ENCODE peak calls at places on chromosomes 2 and 18, in seven cellular contexts. L is caudate nucleus; C is brain microvascular endothelial cell; F is effector memory CD4-positive, alpha-beta T cell; G is heart left ventricle; S is A673; B is prostate gland. N is an unnamed sample.

GRCh38 chr18:50429207-50429948 is 54.5 kb downstream of the SKA1 start:
- DNase-seq in C (peak), B (peak), L (no peak), G (no peak), F (no peak), S (peak), N (no peak)

GRCh38 chr2:192585418-192585817 is 390.7 kb upstream of the TMEFF2 start:
- DNase-seq in C (no peak), L (no peak), B (no peak), G (no peak), F (no peak), S (no peak), N (no peak)

GRCh38 chr2:74414475-74414874 is 6.9 kb downstream of the C2orf81 start:
- DNase-seq in S (no peak), G (no peak), F (no peak), L (no peak), B (no peak), C (no peak), N (no peak)

GRCh38 chr2:218179782-218180181 is 13.0 kb upstream of the CXCR1 start:
- DNase-seq in F (no peak), S (no peak), C (no peak), B (no peak), G (no peak), L (no peak), N (no peak)

GRCh38 chr2:18479901-18480369 is 80.5 kb downstream of the RDH14 start:
- DNase-seq in C (no peak), F (no peak), B (no peak), G (peak), L (no peak), S (no peak), N (no peak)

GRCh38 chr2:233081232-233081730 is 21.1 kb downstream of the INPP5D start:
- DNase-seq in C (no peak), B (no peak), G (no peak), L (no peak), S (no peak), F (peak), N (no peak)

GRCh38 chr2:171814174-171814573 is 79.9 kb downstream of the SLC25A12 start:
- DNase-seq in G (no peak), L (no peak), S (no peak), C (no peak), B (no peak), F (no peak), N (no peak)

GRCh38 chr2:37287966-37288365 is 36.7 kb downstream of the PRKD3 start:
- DNase-seq in L (no peak), B (no peak), S (peak), F (no peak), G (no peak), C (no peak), N (no peak)

GRCh38 chr2:142980246-142981068 is 103.0 kb downstream of the KYNU start:
- DNase-seq in S (peak), F (no peak), B (no peak), C (peak), G (no peak), L (no peak), N (no peak)

GRCh38 chr2:46915281-46915810 is at the start of gene MCFD2:
- DNase-seq in G (peak), B (peak), F (no peak), S (no peak), L (no peak), C (no peak), N (no peak)

GRCh38 chr2:189613650-189614420 is 33.2 kb upstream of the SLC40A1 start:
- DNase-seq in S (peak), L (no peak), C (peak), G (peak), F (no peak), B (no peak), N (no peak)

GRCh38 chr18:6411367-6411766 is 3.3 kb downstream of the L3MBTL4 start:
- DNase-seq in F (no peak), B (no peak), G (no peak), S (no peak), L (no peak), C (no peak), N (no peak)

GRCh38 chr2:239485622-239486021 is 84.8 kb upstream of the HDAC4 start:
- DNase-seq in L (no peak), B (no peak), G (no peak), S (no peak), F (no peak), C (no peak), N (no peak)

GRCh38 chr2:140506606-140507005 is 1624.2 kb downstream of the LRP1B start:
- DNase-seq in B (no peak), G (no peak), S (peak), F (no peak), C (peak), L (no peak), N (no peak)

GRCh38 chr2:189552991-189553404 is 27.6 kb downstream of the SLC40A1 start:
- DNase-seq in C (no peak), G (no peak), S (no peak), L (no peak), B (no peak), F (no peak), N (no peak)

GRCh38 chr2:674319-674985 is 2.8 kb downstream of the TMEM18 start:
- DNase-seq in S (no peak), F (no peak), L (no peak), G (no peak), C (peak), B (no peak), N (no peak)

GRCh38 chr2:183740241-183740640 is 616.0 kb downstream of the NUP35 start:
- DNase-seq in B (no peak), F (no peak), L (no peak), S (no peak), C (peak), G (no peak), N (no peak)

GRCh38 chr2:33021542-33022259 is 74.9 kb downstream of the LTBP1 start:
- DNase-seq in B (no peak), F (no peak), G (no peak), L (no peak), C (peak), S (peak), N (no peak)

GRCh38 chr2:165582409-165582808 is 112.9 kb downstream of the CSRNP3 start:
- DNase-seq in B (no peak), L (no peak), G (no peak), S (no peak), C (no peak), F (no peak), N (no peak)

GRCh38 chr2:43276517-43276931 is 50.1 kb upstream of the ZFP36L2 start:
- DNase-seq in S (no peak), G (no peak), C (no peak), F (no peak), B (no peak), L (no peak), N (no peak)

GRCh38 chr2:121415727-121416126 is 115.0 kb upstream of the RNU4ATAC start:
- DNase-seq in B (no peak), G (no peak), S (no peak), F (no peak), C (no peak), L (no peak), N (no peak)

GRCh38 chr2:42169869-42170465 is 814 bp downstream of the EML4 start:
- DNase-seq in F (peak), G (no peak), S (peak), B (no peak), C (no peak), L (no peak), N (no peak)

GRCh38 chr18:67783215-67783946 is 266.9 kb upstream of the DSEL start:
- DNase-seq in F (no peak), B (no peak), C (peak), G (no peak), L (no peak), S (peak), N (no peak)

GRCh38 chr2:69945900-69946299 is 15.5 kb downstream of the ASPRV1 start:
- DNase-seq in G (no peak), L (no peak), F (no peak), B (no peak), C (no peak), S (no peak), N (no peak)

GRCh38 chr2:131367352-131367751 is 3.4 kb upstream of the RAB6D start:
- DNase-seq in G (no peak), S (no peak), B (no peak), C (no peak), L (no peak), F (no peak), N (no peak)

GRCh38 chr2:2109186-2109585 is 221.9 kb downstream of the MYT1L start:
- DNase-seq in S (no peak), L (no peak), F (no peak), G (no peak), B (no peak), C (no peak), N (no peak)

GRCh38 chr2:99066602-99067001 is 74.9 kb upstream of the C2orf15 start:
- DNase-seq in C (peak), G (no peak), B (no peak), L (no peak), F (no peak), S (peak), N (no peak)

GRCh38 chr2:156845806-156846558 is 409.8 kb downstream of the GPD2 start:
- DNase-seq in C (no peak), G (no peak), S (no peak), B (no peak), F (no peak), L (no peak), N (no peak)

GRCh38 chr2:147469471-147469870 is 375.4 kb upstream of the ACVR2A start:
- DNase-seq in C (no peak), F (no peak), L (no peak), S (peak), B (no peak), G (no peak), N (no peak)
- H3K27ac ChIP-seq in C (no peak), F (no peak), L (no peak), S (peak), B (no peak), G (no peak), N (no peak)

DNA sequence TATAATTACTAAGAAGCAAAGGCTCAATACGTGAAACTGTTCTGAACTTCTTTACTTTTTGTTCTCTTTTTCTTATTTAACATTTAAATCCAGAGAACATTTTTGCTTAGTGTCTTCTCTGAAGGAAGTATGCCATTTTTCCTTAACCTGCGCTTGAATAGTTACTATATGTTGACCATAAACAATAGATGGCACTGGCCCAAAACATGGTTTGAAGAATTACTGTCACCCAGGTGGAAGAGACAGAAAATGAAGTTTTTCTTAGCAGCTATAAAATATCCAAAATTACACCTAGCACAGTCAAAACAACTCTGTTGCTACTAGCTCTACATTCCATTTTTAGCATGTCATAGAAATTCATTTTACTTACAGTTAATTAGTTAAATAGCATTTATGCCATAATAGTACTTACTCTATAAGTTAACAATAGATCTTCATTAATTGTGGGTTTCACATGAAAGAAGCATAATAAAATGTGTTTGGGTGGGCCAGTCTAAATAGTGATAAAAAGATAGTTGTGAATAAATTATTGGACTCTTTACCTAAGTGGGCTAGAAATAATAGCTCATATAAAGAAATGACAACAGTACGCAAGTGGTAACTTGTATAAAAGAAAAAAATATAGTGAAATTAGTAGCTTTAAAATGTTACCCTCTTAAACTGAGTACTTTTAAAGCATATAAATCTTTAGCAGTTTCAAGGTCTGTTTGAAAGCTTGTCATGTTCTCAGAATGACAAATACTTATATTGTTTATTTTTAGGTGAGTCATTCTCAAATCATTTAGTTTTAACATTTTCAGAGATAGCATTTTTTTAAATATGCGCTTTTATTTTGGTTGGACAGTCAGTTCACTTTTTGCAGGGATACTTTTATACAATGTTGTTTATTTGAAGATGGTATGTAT is 3.7 kb downstream of the ETAA1 start:
- DNase-seq in L (no peak), S (no peak), G (no peak), B (no peak), F (no peak), C (no peak), N (no peak)
- H3K27ac ChIP-seq in L (no peak), S (no peak), G (no peak), B (no peak), F (no peak), C (peak), N (no peak)

DNA sequence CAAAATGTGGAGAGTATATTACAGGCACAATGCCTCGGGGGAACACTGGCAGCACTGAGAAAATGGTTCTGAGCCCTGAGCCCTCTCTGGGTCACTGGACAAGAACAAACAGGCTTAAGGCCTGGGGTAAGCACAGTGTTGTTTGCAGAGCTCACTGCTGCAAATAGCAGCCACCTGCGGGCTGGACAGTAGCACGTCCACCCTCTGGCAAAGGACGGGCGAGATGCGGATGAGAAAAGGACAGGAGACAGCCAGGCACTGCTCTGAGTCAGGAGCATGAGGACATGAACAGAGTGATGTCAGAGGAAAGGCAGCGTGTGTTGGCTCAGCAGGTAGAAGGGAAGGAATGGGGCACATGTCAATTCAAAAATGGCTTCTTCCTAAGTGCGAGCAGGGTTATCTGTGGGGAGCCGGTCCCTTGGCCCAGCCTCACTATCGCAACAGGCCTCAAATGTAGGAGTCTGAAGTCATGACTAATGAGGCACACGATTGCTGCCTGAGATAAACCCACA is 25.9 kb upstream of the NEB start:
- DNase-seq in S (no peak), G (no peak), L (no peak), C (peak), F (no peak), B (no peak), N (no peak)
- H3K27ac ChIP-seq in S (no peak), G (no peak), L (no peak), C (no peak), F (no peak), B (no peak), N (no peak)

DNA sequence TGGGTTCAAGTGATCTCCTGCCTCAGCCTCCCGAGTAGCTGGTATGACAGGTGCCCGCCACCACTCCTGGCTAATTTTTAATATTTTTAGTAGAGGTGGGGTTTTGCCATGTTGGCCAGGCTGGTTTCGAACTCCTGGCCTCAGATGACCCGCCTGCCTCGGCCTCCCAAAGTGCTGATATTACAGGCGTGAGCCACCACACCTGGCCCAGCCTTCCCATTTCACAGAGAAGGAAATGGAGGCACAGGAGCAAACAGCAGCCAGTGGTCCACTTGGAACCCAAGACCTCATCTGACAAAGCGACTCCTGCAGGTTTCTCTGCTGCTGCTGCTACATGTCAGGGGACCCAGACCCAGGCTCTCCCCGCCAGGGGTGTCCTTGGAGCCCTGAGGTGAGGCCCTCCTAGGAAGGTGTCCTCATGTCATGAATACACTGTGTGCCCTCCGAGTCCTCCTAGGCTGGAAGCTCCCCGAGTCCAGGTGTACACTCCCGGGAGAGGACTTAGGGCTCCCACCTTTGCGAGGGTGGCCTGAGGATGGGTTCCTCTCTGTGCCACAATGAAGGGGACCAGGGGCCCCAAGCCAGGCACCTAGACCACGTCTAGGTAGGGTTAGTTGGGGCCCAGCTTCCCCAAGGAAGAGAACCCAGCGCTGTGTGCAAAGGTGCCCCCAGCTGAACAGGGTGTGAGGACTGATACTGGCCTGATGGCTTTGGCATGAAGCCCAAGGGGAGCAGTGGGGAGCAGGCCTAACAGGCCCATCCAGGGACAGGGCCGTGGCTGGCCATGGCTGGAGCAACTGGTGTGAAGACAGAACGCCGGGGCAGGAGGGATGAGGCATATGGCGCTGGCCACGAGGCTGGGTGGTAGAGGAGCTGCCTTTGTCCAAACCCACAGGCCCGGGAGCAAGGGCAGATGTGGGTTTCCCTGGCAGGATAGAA is 56.1 kb downstream of the HS6ST1 start:
- DNase-seq in G (no peak), C (no peak), B (no peak), F (no peak), L (no peak), S (no peak), N (no peak)
- H3K27ac ChIP-seq in G (no peak), C (no peak), B (no peak), F (no peak), L (no peak), S (no peak), N (no peak)

N was measured in substantia nigra.